ENCODE peak calls at places on chromosome 18, in eight cellular contexts. Z is pons, C is tibial artery, T is AG04450, M is T-helper 22 cell, F is ovary, K is T-helper 1 cell, H is DMS 273 treated with DMSO at 0.1 percent for 48 hours. A is an unnamed sample.

GRCh38 chr18:8153887-8154583 is 455.2 kb upstream of the RAB12 start:
- DNase-seq in M (no peak), T (no peak), F (no peak), Z (no peak), H (no peak), K (no peak), C (no peak), A (peak)

GRCh38 chr18:72985686-72986085 is 117.9 kb upstream of the NETO1 start:
- DNase-seq in C (no peak), F (no peak), T (no peak), M (no peak), Z (no peak), H (no peak), K (no peak), A (no peak)

GRCh38 chr18:23181547-23181946 is 46.3 kb downstream of the CABLES1 start:
- DNase-seq in Z (no peak), T (no peak), F (no peak), C (no peak), M (no peak), H (no peak), K (no peak), A (no peak)

GRCh38 chr18:70453058-70453775 is 164.4 kb downstream of the SOCS6 start:
- DNase-seq in F (no peak), Z (peak), K (no peak), H (no peak), C (no peak), T (no peak), M (no peak), A (peak)

GRCh38 chr18:11224166-11224565 is 74.8 kb upstream of the PIEZO2 start:
- DNase-seq in F (no peak), H (no peak), K (no peak), T (no peak), Z (no peak), C (no peak), M (no peak), A (no peak)

GRCh38 chr18:23114171-23114881 is 21.0 kb upstream of the CABLES1 start:
- DNase-seq in H (peak), F (no peak), Z (no peak), K (no peak), T (no peak), C (peak), M (no peak), A (peak)

GRCh38 chr18:39838831-39839230 is 2116.2 kb upstream of the PIK3C3 start:
- DNase-seq in M (no peak), K (no peak), H (no peak), Z (no peak), F (no peak), C (no peak), T (no peak), A (no peak)

GRCh38 chr18:27136208-27136535 is 48.9 kb downstream of the CHST9 start:
- DNase-seq in T (no peak), Z (no peak), K (no peak), F (no peak), H (no peak), C (no peak), M (no peak), A (peak)

GRCh38 chr18:8361941-8362471 is 247.2 kb upstream of the RAB12 start:
- DNase-seq in Z (no peak), C (no peak), T (no peak), F (no peak), K (no peak), M (no peak), H (no peak), A (no peak)

GRCh38 chr18:12295389-12296086 is 12.5 kb upstream of the TUBB6 start:
- DNase-seq in Z (no peak), T (no peak), K (no peak), M (no peak), H (no peak), F (no peak), C (no peak), A (peak)

GRCh38 chr18:48228301-48228715 is 180.9 kb downstream of the ZBTB7C start:
- DNase-seq in K (peak), Z (no peak), M (no peak), H (no peak), T (no peak), F (peak), C (peak), A (no peak)

GRCh38 chr18:63177822-63178525 is 141.6 kb downstream of the BCL2 start:
- DNase-seq in Z (no peak), F (peak), C (no peak), K (no peak), H (no peak), M (no peak), T (no peak), A (no peak)

GRCh38 chr18:24805156-24805555 is 344.7 kb downstream of the HRH4 start:
- DNase-seq in Z (no peak), C (no peak), T (no peak), H (no peak), K (no peak), F (no peak), M (no peak), A (no peak)

GRCh38 chr18:26190506-26190905 is 35.7 kb upstream of the TAF4B start:
- DNase-seq in M (no peak), K (peak), H (no peak), Z (no peak), T (no peak), C (no peak), F (no peak), A (no peak)

GRCh38 chr18:57437782-57438668 is 2.9 kb downstream of the ONECUT2 start:
- DNase-seq in C (no peak), M (no peak), Z (peak), K (peak), F (no peak), H (peak), T (no peak), A (no peak)

GRCh38 chr18:73947180-73947989 is 200.2 kb downstream of the FBXO15 start:
- DNase-seq in C (no peak), T (no peak), H (no peak), M (no peak), F (no peak), Z (no peak), K (no peak), A (peak)

GRCh38 chr18:8623549-8624106 is 14.4 kb downstream of the RAB12 start:
- DNase-seq in K (peak), H (no peak), Z (peak), M (no peak), F (no peak), C (no peak), T (no peak), A (peak)

GRCh38 chr18:35441857-35442595 is 55.7 kb downstream of the INO80C start:
- DNase-seq in T (no peak), F (no peak), H (no peak), M (no peak), K (no peak), C (no peak), Z (no peak), A (no peak)

GRCh38 chr18:49623571-49623970 is 61.7 kb downstream of the LIPG start:
- DNase-seq in C (no peak), Z (no peak), M (no peak), K (no peak), H (no peak), F (no peak), T (no peak), A (no peak)

A was measured in mesenchymal stem cell.